ENCODE peak calls at places on chromosomes 6 and 20, in eight cellular contexts. One of them, this sample, is unnamed.

GRCh38 chr20:37202267-37202943 is 23.1 kb upstream of the MROH8 start:
- DNase-seq in iPS DF 6.9: no peak
- DNase-seq in neural progenitor cell: peak; percentile 53
- DNase-seq in aorta: no peak
- DNase-seq in A673: peak; percentile 73
- DNase-seq in astrocyte: peak; percentile 97
- DNase-seq in RWPE1: peak; percentile 96
- DNase-seq in Panc1: peak; percentile 46
- DNase-seq in this sample: peak; percentile 51

GRCh38 chr20:59032713-59033059 is 551 bp upstream of the ATP5F1E start:
- DNase-seq in iPS DF 6.9: no peak
- DNase-seq in neural progenitor cell: no peak
- DNase-seq in aorta: no peak
- DNase-seq in A673: no peak
- DNase-seq in astrocyte: no peak
- DNase-seq in RWPE1: peak; percentile 56
- DNase-seq in Panc1: peak; percentile 24
- DNase-seq in this sample: no peak

GRCh38 chr6:162546905-162547304 is 180.7 kb downstream of the PRKN start:
- DNase-seq in iPS DF 6.9: no peak
- DNase-seq in neural progenitor cell: no peak
- DNase-seq in aorta: no peak
- DNase-seq in A673: no peak
- DNase-seq in astrocyte: no peak
- DNase-seq in RWPE1: no peak
- DNase-seq in Panc1: no peak
- DNase-seq in this sample: peak; percentile 58

GRCh38 chr6:161444464-161444863 is 170.6 kb upstream of the AGPAT4 start:
- DNase-seq in iPS DF 6.9: no peak
- DNase-seq in neural progenitor cell: peak; percentile 55
- DNase-seq in aorta: peak; percentile 61
- DNase-seq in A673: no peak
- DNase-seq in astrocyte: peak; percentile 84
- DNase-seq in RWPE1: no peak
- DNase-seq in Panc1: no peak
- DNase-seq in this sample: peak; percentile 86

GRCh38 chr20:2865101-2865500 is 8.2 kb upstream of the PTPRA start:
- DNase-seq in iPS DF 6.9: no peak
- DNase-seq in neural progenitor cell: no peak
- DNase-seq in aorta: no peak
- DNase-seq in A673: no peak
- DNase-seq in astrocyte: no peak
- DNase-seq in RWPE1: no peak
- DNase-seq in Panc1: no peak
- DNase-seq in this sample: no peak

GRCh38 chr6:154509421-154510143 is 903 bp downstream of the CNKSR3 start:
- DNase-seq in iPS DF 6.9: no peak
- DNase-seq in neural progenitor cell: peak; percentile 52
- DNase-seq in aorta: peak; percentile 56
- DNase-seq in A673: peak; percentile 43
- DNase-seq in astrocyte: peak; percentile 36
- DNase-seq in RWPE1: peak; percentile 31
- DNase-seq in Panc1: no peak
- DNase-seq in this sample: peak; percentile 52

GRCh38 chr6:25732468-25733198 is 21.9 kb upstream of the SLC17A4 start:
- DNase-seq in iPS DF 6.9: no peak
- DNase-seq in neural progenitor cell: peak; percentile 5
- DNase-seq in aorta: no peak
- DNase-seq in A673: no peak
- DNase-seq in astrocyte: no peak
- DNase-seq in RWPE1: no peak
- DNase-seq in Panc1: no peak
- DNase-seq in this sample: no peak

GRCh38 chr6:12958052-12958706 is 241.6 kb downstream of the PHACTR1 start:
- DNase-seq in iPS DF 6.9: no peak
- DNase-seq in neural progenitor cell: no peak
- DNase-seq in aorta: no peak
- DNase-seq in A673: no peak
- DNase-seq in astrocyte: peak; percentile 10
- DNase-seq in RWPE1: no peak
- DNase-seq in Panc1: no peak
- DNase-seq in this sample: no peak

GRCh38 chr6:1003394-1004160 is 308.3 kb upstream of the FOXQ1 start:
- DNase-seq in iPS DF 6.9: no peak
- DNase-seq in neural progenitor cell: no peak
- DNase-seq in aorta: no peak
- DNase-seq in A673: no peak
- DNase-seq in astrocyte: no peak
- DNase-seq in RWPE1: no peak
- DNase-seq in Panc1: no peak
- DNase-seq in this sample: no peak

GRCh38 chr6:38391206-38391908 is 248.4 kb downstream of the BTBD9 start:
- DNase-seq in iPS DF 6.9: no peak
- DNase-seq in neural progenitor cell: peak; percentile 37
- DNase-seq in aorta: no peak
- DNase-seq in A673: no peak
- DNase-seq in astrocyte: peak; percentile 60
- DNase-seq in RWPE1: peak; percentile 10
- DNase-seq in Panc1: peak; percentile 4
- DNase-seq in this sample: no peak

GRCh38 chr20:32128167-32128566 is 18.7 kb downstream of the TM9SF4 start:
- DNase-seq in iPS DF 6.9: no peak
- DNase-seq in neural progenitor cell: no peak
- DNase-seq in aorta: no peak
- DNase-seq in A673: no peak
- DNase-seq in astrocyte: no peak
- DNase-seq in RWPE1: no peak
- DNase-seq in Panc1: no peak
- DNase-seq in this sample: no peak

GRCh38 chr6:81895511-81896185 is 143.2 kb upstream of the TENT5A start:
- DNase-seq in iPS DF 6.9: no peak
- DNase-seq in neural progenitor cell: no peak
- DNase-seq in aorta: no peak
- DNase-seq in A673: peak; percentile 17
- DNase-seq in astrocyte: peak; percentile 99
- DNase-seq in RWPE1: no peak
- DNase-seq in Panc1: no peak
- DNase-seq in this sample: no peak

GRCh38 chr20:24441600-24441999 is 27.8 kb upstream of the SYNDIG1 start:
- DNase-seq in iPS DF 6.9: no peak
- DNase-seq in neural progenitor cell: no peak
- DNase-seq in aorta: no peak
- DNase-seq in A673: no peak
- DNase-seq in astrocyte: no peak
- DNase-seq in RWPE1: no peak
- DNase-seq in Panc1: no peak
- DNase-seq in this sample: no peak

GRCh38 chr6:29943053-29943966 is 978 bp downstream of the HLA-A start:
- DNase-seq in iPS DF 6.9: no peak
- DNase-seq in neural progenitor cell: no peak
- DNase-seq in aorta: no peak
- DNase-seq in A673: no peak
- DNase-seq in astrocyte: no peak
- DNase-seq in RWPE1: no peak
- DNase-seq in Panc1: no peak
- DNase-seq in this sample: no peak

GRCh38 chr6:900716-901605 is 208.0 kb upstream of the EXOC2 start:
- DNase-seq in iPS DF 6.9: no peak
- DNase-seq in neural progenitor cell: no peak
- DNase-seq in aorta: no peak
- DNase-seq in A673: no peak
- DNase-seq in astrocyte: no peak
- DNase-seq in RWPE1: no peak
- DNase-seq in Panc1: no peak
- DNase-seq in this sample: peak; percentile 49

GRCh38 chr20:41956316-41957050 is 338.3 kb upstream of the CHD6 start:
- DNase-seq in iPS DF 6.9: peak; percentile 33
- DNase-seq in neural progenitor cell: peak; percentile 44
- DNase-seq in aorta: no peak
- DNase-seq in A673: peak; percentile 46
- DNase-seq in astrocyte: no peak
- DNase-seq in RWPE1: no peak
- DNase-seq in Panc1: peak; percentile 13
- DNase-seq in this sample: no peak

GRCh38 chr6:119347466-119348307 is 1.9 kb downstream of the MAN1A1 start:
- DNase-seq in iPS DF 6.9: no peak
- DNase-seq in neural progenitor cell: no peak
- DNase-seq in aorta: peak; percentile 84
- DNase-seq in A673: no peak
- DNase-seq in astrocyte: no peak
- DNase-seq in RWPE1: no peak
- DNase-seq in Panc1: no peak
- DNase-seq in this sample: peak; percentile 68

GRCh38 chr6:129683606-129684322 is 26.2 kb downstream of the ARHGAP18 start:
- DNase-seq in iPS DF 6.9: no peak
- DNase-seq in neural progenitor cell: no peak
- DNase-seq in aorta: peak; percentile 90
- DNase-seq in A673: peak; percentile 93
- DNase-seq in astrocyte: peak; percentile 100
- DNase-seq in RWPE1: peak; percentile 94
- DNase-seq in Panc1: peak; percentile 65
- DNase-seq in this sample: peak; percentile 79

GRCh38 chr6:44050872-44051421 is 76.3 kb downstream of the MRPL14 start:
- DNase-seq in iPS DF 6.9: no peak
- DNase-seq in neural progenitor cell: no peak
- DNase-seq in aorta: peak; percentile 50
- DNase-seq in A673: no peak
- DNase-seq in astrocyte: no peak
- DNase-seq in RWPE1: no peak
- DNase-seq in Panc1: no peak
- DNase-seq in this sample: no peak

GRCh38 chr6:44053760-44054556 is 73.3 kb downstream of the MRPL14 start:
- DNase-seq in iPS DF 6.9: no peak
- DNase-seq in neural progenitor cell: no peak
- DNase-seq in aorta: peak; percentile 49
- DNase-seq in A673: no peak
- DNase-seq in astrocyte: peak; percentile 78
- DNase-seq in RWPE1: no peak
- DNase-seq in Panc1: no peak
- DNase-seq in this sample: no peak

GRCh38 chr6:44051516-44051915 is 75.7 kb downstream of the MRPL14 start:
- DNase-seq in iPS DF 6.9: no peak
- DNase-seq in neural progenitor cell: no peak
- DNase-seq in aorta: peak; percentile 80
- DNase-seq in A673: no peak
- DNase-seq in astrocyte: peak; percentile 81
- DNase-seq in RWPE1: no peak
- DNase-seq in Panc1: no peak
- DNase-seq in this sample: no peak

GRCh38 chr6:44053106-44053756 is 74.0 kb downstream of the MRPL14 start:
- DNase-seq in iPS DF 6.9: no peak
- DNase-seq in neural progenitor cell: no peak
- DNase-seq in aorta: peak; percentile 46
- DNase-seq in A673: no peak
- DNase-seq in astrocyte: no peak
- DNase-seq in RWPE1: no peak
- DNase-seq in Panc1: no peak
- DNase-seq in this sample: no peak

DNA sequence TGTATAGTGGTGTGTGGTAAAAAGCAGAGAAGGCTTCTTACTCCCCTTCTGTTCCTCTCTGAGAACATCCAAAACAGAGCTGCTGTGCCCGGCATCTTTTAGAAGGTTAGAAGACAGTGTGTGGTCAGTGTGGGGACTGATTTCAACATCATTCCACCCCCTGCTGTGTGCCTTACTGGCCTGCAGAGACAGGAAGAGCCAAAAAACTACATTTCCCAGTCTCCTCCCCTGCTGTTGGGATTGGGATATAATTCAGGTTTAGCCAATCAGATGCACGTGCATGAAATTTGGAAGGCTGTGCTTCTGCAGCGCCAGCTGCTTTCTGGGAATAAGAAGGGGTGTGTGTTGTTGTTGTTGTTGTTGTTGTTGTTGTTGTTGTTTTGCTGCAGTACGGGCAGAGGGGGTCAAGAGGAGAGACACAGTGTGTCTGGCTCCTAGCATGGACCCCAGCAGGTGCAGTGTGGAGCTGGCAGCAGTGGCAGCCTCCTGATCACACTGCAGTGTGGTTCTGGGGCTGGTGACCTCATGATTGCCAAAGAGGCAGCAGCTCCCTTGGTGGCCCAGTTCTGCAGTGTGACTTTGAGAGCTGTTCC is 74.7 kb downstream of the MRPL14 start:
- DNase-seq in iPS DF 6.9: no peak
- DNase-seq in neural progenitor cell: peak; percentile 59
- DNase-seq in aorta: peak; percentile 66
- DNase-seq in A673: no peak
- DNase-seq in astrocyte: peak; percentile 47
- DNase-seq in RWPE1: no peak
- DNase-seq in Panc1: no peak
- DNase-seq in this sample: no peak
- H3K27ac ChIP-seq in iPS DF 6.9: no peak overlapping the region
- H3K27ac ChIP-seq in neural progenitor cell: no peak overlapping the region
- H3K27ac ChIP-seq in aorta: no peak overlapping the region
- H3K27ac ChIP-seq in A673: peak overlapping the region; percentile 45
- H3K27ac ChIP-seq in astrocyte: no peak overlapping the region
- H3K27ac ChIP-seq in RWPE1: peak overlapping the region; percentile 81
- H3K27ac ChIP-seq in Panc1: no peak overlapping the region
- H3K27ac ChIP-seq in this sample: no peak overlapping the region

DNA sequence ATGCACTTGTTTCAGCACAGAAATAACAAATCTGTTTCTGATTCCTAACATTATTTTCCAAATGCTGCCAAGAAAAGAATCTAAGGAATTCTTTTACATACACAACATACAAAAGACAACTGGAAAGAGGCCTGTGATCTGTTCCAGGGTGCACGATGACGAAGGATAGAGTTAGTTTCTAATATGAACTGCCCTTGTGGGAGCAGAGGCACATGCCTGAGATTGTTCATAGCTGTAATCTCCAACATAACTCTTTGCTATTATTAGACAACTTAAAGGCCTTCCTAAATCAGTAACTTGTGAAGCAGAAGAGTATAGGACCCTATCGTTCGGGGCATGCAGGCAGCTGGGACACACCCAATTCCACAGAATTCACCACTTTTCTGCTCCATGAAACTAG is 41.2 kb upstream of the NHSL1 start:
- DNase-seq in iPS DF 6.9: no peak
- DNase-seq in neural progenitor cell: no peak
- DNase-seq in aorta: no peak
- DNase-seq in A673: no peak
- DNase-seq in astrocyte: peak; percentile 96
- DNase-seq in RWPE1: no peak
- DNase-seq in Panc1: no peak
- DNase-seq in this sample: no peak
- H3K27ac ChIP-seq in iPS DF 6.9: no peak overlapping the region
- H3K27ac ChIP-seq in neural progenitor cell: no peak overlapping the region
- H3K27ac ChIP-seq in aorta: no peak overlapping the region
- H3K27ac ChIP-seq in A673: no peak overlapping the region
- H3K27ac ChIP-seq in astrocyte: peak overlapping the region; percentile 79
- H3K27ac ChIP-seq in RWPE1: no peak overlapping the region
- H3K27ac ChIP-seq in Panc1: no peak overlapping the region
- H3K27ac ChIP-seq in this sample: no peak overlapping the region

GRCh38 chr6:148501178-148501590 is 158.5 kb downstream of the SASH1 start:
- DNase-seq in iPS DF 6.9: no peak
- DNase-seq in neural progenitor cell: no peak
- DNase-seq in aorta: peak; percentile 77
- DNase-seq in A673: peak; percentile 89
- DNase-seq in astrocyte: peak; percentile 98
- DNase-seq in RWPE1: peak; percentile 83
- DNase-seq in Panc1: no peak
- DNase-seq in this sample: peak; percentile 28
- H3K27ac ChIP-seq in iPS DF 6.9: no peak overlapping the region
- H3K27ac ChIP-seq in neural progenitor cell: no peak overlapping the region
- H3K27ac ChIP-seq in aorta: peak overlapping the region; percentile 58
- H3K27ac ChIP-seq in A673: peak overlapping the region; percentile 17
- H3K27ac ChIP-seq in astrocyte: peak overlapping the region; percentile 75
- H3K27ac ChIP-seq in RWPE1: peak overlapping the region; percentile 66
- H3K27ac ChIP-seq in Panc1: no peak overlapping the region
- H3K27ac ChIP-seq in this sample: no peak overlapping the region

GRCh38 chr6:15481414-15481813 is 181.4 kb downstream of the DTNBP1 start:
- DNase-seq in iPS DF 6.9: no peak
- DNase-seq in neural progenitor cell: no peak
- DNase-seq in aorta: no peak
- DNase-seq in A673: no peak
- DNase-seq in astrocyte: no peak
- DNase-seq in RWPE1: no peak
- DNase-seq in Panc1: no peak
- DNase-seq in this sample: no peak
- H3K27ac ChIP-seq in iPS DF 6.9: no peak overlapping the region
- H3K27ac ChIP-seq in neural progenitor cell: no peak overlapping the region
- H3K27ac ChIP-seq in aorta: no peak overlapping the region
- H3K27ac ChIP-seq in A673: no peak overlapping the region
- H3K27ac ChIP-seq in astrocyte: no peak overlapping the region
- H3K27ac ChIP-seq in RWPE1: no peak overlapping the region
- H3K27ac ChIP-seq in Panc1: no peak overlapping the region
- H3K27ac ChIP-seq in this sample: no peak overlapping the region